ENCODE peak calls at places on chromosome 10, in four cellular contexts. R is activated CD4-positive, alpha-beta T cell treated with anti-CD3 and anti-CD28 coated beads, Interleukin-2, amount 50 U/mL, for 1 hour; S is stimulated activated CD4-positive, alpha-beta T cell treated with anti-CD3 and anti-CD28 coated beads, Interleukin-1b, Interleukin-23, amount 100 ng/mL, for 24 hours; T is fibroblast of the aortic adventitia. M is an unnamed sample.

GRCh38 chr10:125169915-125170314 is 9.6 kb upstream of the CTBP2 start:
- DNase-seq in R (no peak), T (no peak), S (no peak), M (no peak)

GRCh38 chr10:11699546-11700097 is 42.6 kb upstream of the ECHDC3 start:
- DNase-seq in R (no peak), T (no peak), S (no peak), M (no peak)

GRCh38 chr10:70267161-70267933 is 16.5 kb downstream of the NPFFR1 start:
- DNase-seq in T (peak), R (no peak), S (no peak), M (no peak)

GRCh38 chr10:49347342-49347741 is 48.4 kb downstream of the C10orf71 start:
- DNase-seq in S (no peak), T (no peak), R (no peak), M (no peak)

GRCh38 chr10:2924425-2924824 is 142.9 kb upstream of the PFKP start:
- DNase-seq in T (no peak), S (no peak), R (no peak), M (no peak)

GRCh38 chr10:130137077-130137448 is 872 bp downstream of the GLRX3 start:
- DNase-seq in S (no peak), R (no peak), T (peak), M (no peak)

GRCh38 chr10:99845837-99846382 is 63.5 kb downstream of the ABCC2 start:
- DNase-seq in S (peak), T (peak), R (peak), M (peak)

GRCh38 chr10:104638861-104639594 is 2.1 kb upstream of the SORCS3 start:
- DNase-seq in R (no peak), S (no peak), T (no peak), M (no peak)

GRCh38 chr10:25080880-25081581 is 64.6 kb downstream of the THNSL1 start:
- DNase-seq in S (peak), T (peak), R (peak), M (no peak)